ENCODE peak calls at places on chromosomes 16 and 17, in nine cellular contexts. One of them, this sample, is unnamed.

GRCh38 chr16:12260647-12261262 is 284.2 kb downstream of the SNX29 start:
- DNase-seq in HTR-8/SVneo: no peak
- DNase-seq in foreskin keratinocyte: no peak
- DNase-seq in GM13977: no peak
- DNase-seq in stimulated activated naive CD8-positive, alpha-beta T cell treated with anti-CD3 and anti-CD28 coated beads, Interleukin-15, Interleukin-2, amounts not matched to agents 100 U/mL and 50 U/mL, for 24 hours: no peak
- DNase-seq in tibial artery: no peak
- DNase-seq in endothelial cell: peak
- DNase-seq in fibroblast of the conjunctiva: no peak
- DNase-seq in body of pancreas: no peak
- DNase-seq in this sample: peak

GRCh38 chr17:27256225-27257030 is 37.5 kb upstream of the WSB1 start:
- DNase-seq in HTR-8/SVneo: no peak
- DNase-seq in foreskin keratinocyte: no peak
- DNase-seq in body of pancreas: no peak
- DNase-seq in stimulated activated naive CD8-positive, alpha-beta T cell treated with anti-CD3 and anti-CD28 coated beads, Interleukin-15, Interleukin-2, amounts not matched to agents 100 U/mL and 50 U/mL, for 24 hours: no peak
- DNase-seq in tibial artery: no peak
- DNase-seq in fibroblast of the conjunctiva: peak
- DNase-seq in endothelial cell: no peak
- DNase-seq in GM13977: no peak
- DNase-seq in this sample: no peak

GRCh38 chr17:14923981-14924380 is 341.1 kb downstream of the PMP22 start:
- DNase-seq in body of pancreas: no peak
- DNase-seq in fibroblast of the conjunctiva: peak
- DNase-seq in HTR-8/SVneo: no peak
- DNase-seq in stimulated activated naive CD8-positive, alpha-beta T cell treated with anti-CD3 and anti-CD28 coated beads, Interleukin-15, Interleukin-2, amounts not matched to agents 100 U/mL and 50 U/mL, for 24 hours: no peak
- DNase-seq in GM13977: no peak
- DNase-seq in endothelial cell: no peak
- DNase-seq in foreskin keratinocyte: no peak
- DNase-seq in tibial artery: no peak
- DNase-seq in this sample: no peak

GRCh38 chr16:86252596-86252995 is 257.7 kb upstream of the FOXF1 start:
- DNase-seq in foreskin keratinocyte: no peak
- DNase-seq in endothelial cell: peak
- DNase-seq in stimulated activated naive CD8-positive, alpha-beta T cell treated with anti-CD3 and anti-CD28 coated beads, Interleukin-15, Interleukin-2, amounts not matched to agents 100 U/mL and 50 U/mL, for 24 hours: peak
- DNase-seq in HTR-8/SVneo: no peak
- DNase-seq in body of pancreas: no peak
- DNase-seq in fibroblast of the conjunctiva: peak
- DNase-seq in GM13977: no peak
- DNase-seq in tibial artery: no peak
- DNase-seq in this sample: no peak

GRCh38 chr17:79944251-79944812 is 91.3 kb downstream of the TBC1D16 start:
- DNase-seq in tibial artery: peak
- DNase-seq in stimulated activated naive CD8-positive, alpha-beta T cell treated with anti-CD3 and anti-CD28 coated beads, Interleukin-15, Interleukin-2, amounts not matched to agents 100 U/mL and 50 U/mL, for 24 hours: no peak
- DNase-seq in HTR-8/SVneo: no peak
- DNase-seq in endothelial cell: no peak
- DNase-seq in GM13977: no peak
- DNase-seq in body of pancreas: peak
- DNase-seq in foreskin keratinocyte: no peak
- DNase-seq in fibroblast of the conjunctiva: no peak
- DNase-seq in this sample: no peak

GRCh38 chr16:24988137-24988535 is 27.0 kb downstream of the ARHGAP17 start:
- DNase-seq in stimulated activated naive CD8-positive, alpha-beta T cell treated with anti-CD3 and anti-CD28 coated beads, Interleukin-15, Interleukin-2, amounts not matched to agents 100 U/mL and 50 U/mL, for 24 hours: no peak
- DNase-seq in body of pancreas: no peak
- DNase-seq in endothelial cell: no peak
- DNase-seq in fibroblast of the conjunctiva: no peak
- DNase-seq in GM13977: no peak
- DNase-seq in tibial artery: no peak
- DNase-seq in HTR-8/SVneo: no peak
- DNase-seq in foreskin keratinocyte: no peak
- DNase-seq in this sample: no peak

GRCh38 chr16:30022887-30023286 is at the start of gene C16orf92:
- DNase-seq in GM13977: no peak
- DNase-seq in HTR-8/SVneo: no peak
- DNase-seq in body of pancreas: no peak
- DNase-seq in foreskin keratinocyte: no peak
- DNase-seq in stimulated activated naive CD8-positive, alpha-beta T cell treated with anti-CD3 and anti-CD28 coated beads, Interleukin-15, Interleukin-2, amounts not matched to agents 100 U/mL and 50 U/mL, for 24 hours: no peak
- DNase-seq in fibroblast of the conjunctiva: no peak
- DNase-seq in tibial artery: no peak
- DNase-seq in endothelial cell: no peak
- DNase-seq in this sample: no peak

GRCh38 chr17:45790296-45790922 is 6.3 kb downstream of the CRHR1 start:
- DNase-seq in foreskin keratinocyte: no peak
- DNase-seq in stimulated activated naive CD8-positive, alpha-beta T cell treated with anti-CD3 and anti-CD28 coated beads, Interleukin-15, Interleukin-2, amounts not matched to agents 100 U/mL and 50 U/mL, for 24 hours: no peak
- DNase-seq in endothelial cell: no peak
- DNase-seq in GM13977: no peak
- DNase-seq in HTR-8/SVneo: no peak
- DNase-seq in tibial artery: no peak
- DNase-seq in body of pancreas: peak
- DNase-seq in fibroblast of the conjunctiva: no peak
- DNase-seq in this sample: no peak

GRCh38 chr17:40111221-40112128 is 10.3 kb upstream of the MSL1 start:
- DNase-seq in HTR-8/SVneo: peak
- DNase-seq in stimulated activated naive CD8-positive, alpha-beta T cell treated with anti-CD3 and anti-CD28 coated beads, Interleukin-15, Interleukin-2, amounts not matched to agents 100 U/mL and 50 U/mL, for 24 hours: peak
- DNase-seq in fibroblast of the conjunctiva: peak
- DNase-seq in tibial artery: peak
- DNase-seq in foreskin keratinocyte: peak
- DNase-seq in body of pancreas: peak
- DNase-seq in endothelial cell: peak
- DNase-seq in GM13977: peak
- DNase-seq in this sample: peak

GRCh38 chr17:78170692-78171590 is 2.6 kb downstream of the SYNGR2 start:
- DNase-seq in GM13977: no peak
- DNase-seq in stimulated activated naive CD8-positive, alpha-beta T cell treated with anti-CD3 and anti-CD28 coated beads, Interleukin-15, Interleukin-2, amounts not matched to agents 100 U/mL and 50 U/mL, for 24 hours: peak
- DNase-seq in HTR-8/SVneo: no peak
- DNase-seq in foreskin keratinocyte: no peak
- DNase-seq in endothelial cell: no peak
- DNase-seq in tibial artery: no peak
- DNase-seq in body of pancreas: no peak
- DNase-seq in fibroblast of the conjunctiva: no peak
- DNase-seq in this sample: no peak

GRCh38 chr17:8922451-8922850 is 43.1 kb downstream of the PIK3R5 start:
- DNase-seq in HTR-8/SVneo: peak
- DNase-seq in endothelial cell: no peak
- DNase-seq in foreskin keratinocyte: peak
- DNase-seq in body of pancreas: no peak
- DNase-seq in stimulated activated naive CD8-positive, alpha-beta T cell treated with anti-CD3 and anti-CD28 coated beads, Interleukin-15, Interleukin-2, amounts not matched to agents 100 U/mL and 50 U/mL, for 24 hours: no peak
- DNase-seq in tibial artery: no peak
- DNase-seq in fibroblast of the conjunctiva: peak
- DNase-seq in GM13977: no peak
- DNase-seq in this sample: no peak

GRCh38 chr17:68613739-68614298 is 12.7 kb upstream of the FAM20A start:
- DNase-seq in GM13977: peak
- DNase-seq in foreskin keratinocyte: peak
- DNase-seq in HTR-8/SVneo: peak
- DNase-seq in stimulated activated naive CD8-positive, alpha-beta T cell treated with anti-CD3 and anti-CD28 coated beads, Interleukin-15, Interleukin-2, amounts not matched to agents 100 U/mL and 50 U/mL, for 24 hours: peak
- DNase-seq in fibroblast of the conjunctiva: peak
- DNase-seq in endothelial cell: peak
- DNase-seq in tibial artery: peak
- DNase-seq in body of pancreas: no peak
- DNase-seq in this sample: peak

GRCh38 chr17:65123757-65124675 is 13.2 kb upstream of the RGS9 start:
- DNase-seq in stimulated activated naive CD8-positive, alpha-beta T cell treated with anti-CD3 and anti-CD28 coated beads, Interleukin-15, Interleukin-2, amounts not matched to agents 100 U/mL and 50 U/mL, for 24 hours: no peak
- DNase-seq in body of pancreas: no peak
- DNase-seq in HTR-8/SVneo: no peak
- DNase-seq in fibroblast of the conjunctiva: peak
- DNase-seq in foreskin keratinocyte: no peak
- DNase-seq in endothelial cell: no peak
- DNase-seq in GM13977: no peak
- DNase-seq in tibial artery: no peak
- DNase-seq in this sample: no peak

GRCh38 chr16:67428146-67428731 is 2.7 kb upstream of the HSD11B2 start:
- DNase-seq in tibial artery: peak
- DNase-seq in GM13977: peak
- DNase-seq in fibroblast of the conjunctiva: no peak
- DNase-seq in body of pancreas: peak
- DNase-seq in stimulated activated naive CD8-positive, alpha-beta T cell treated with anti-CD3 and anti-CD28 coated beads, Interleukin-15, Interleukin-2, amounts not matched to agents 100 U/mL and 50 U/mL, for 24 hours: peak
- DNase-seq in endothelial cell: peak
- DNase-seq in foreskin keratinocyte: peak
- DNase-seq in HTR-8/SVneo: peak
- DNase-seq in this sample: no peak

GRCh38 chr17:78269893-78270490 is 38.6 kb downstream of the TMEM235 start:
- DNase-seq in stimulated activated naive CD8-positive, alpha-beta T cell treated with anti-CD3 and anti-CD28 coated beads, Interleukin-15, Interleukin-2, amounts not matched to agents 100 U/mL and 50 U/mL, for 24 hours: no peak
- DNase-seq in HTR-8/SVneo: no peak
- DNase-seq in body of pancreas: no peak
- DNase-seq in GM13977: no peak
- DNase-seq in fibroblast of the conjunctiva: no peak
- DNase-seq in foreskin keratinocyte: no peak
- DNase-seq in endothelial cell: no peak
- DNase-seq in tibial artery: no peak
- DNase-seq in this sample: no peak

GRCh38 chr16:87580855-87581261 is 21.4 kb upstream of the JPH3 start:
- DNase-seq in fibroblast of the conjunctiva: peak
- DNase-seq in HTR-8/SVneo: peak
- DNase-seq in body of pancreas: no peak
- DNase-seq in GM13977: no peak
- DNase-seq in tibial artery: no peak
- DNase-seq in foreskin keratinocyte: no peak
- DNase-seq in endothelial cell: no peak
- DNase-seq in stimulated activated naive CD8-positive, alpha-beta T cell treated with anti-CD3 and anti-CD28 coated beads, Interleukin-15, Interleukin-2, amounts not matched to agents 100 U/mL and 50 U/mL, for 24 hours: peak
- DNase-seq in this sample: no peak

GRCh38 chr16:46961373-46962353 is 11.8 kb downstream of the DNAJA2 start:
- DNase-seq in stimulated activated naive CD8-positive, alpha-beta T cell treated with anti-CD3 and anti-CD28 coated beads, Interleukin-15, Interleukin-2, amounts not matched to agents 100 U/mL and 50 U/mL, for 24 hours: peak
- DNase-seq in body of pancreas: no peak
- DNase-seq in tibial artery: no peak
- DNase-seq in fibroblast of the conjunctiva: no peak
- DNase-seq in foreskin keratinocyte: no peak
- DNase-seq in endothelial cell: no peak
- DNase-seq in GM13977: no peak
- DNase-seq in HTR-8/SVneo: no peak
- DNase-seq in this sample: no peak

GRCh38 chr16:9521749-9522370 is 430.4 kb downstream of the HAPSTR1 start:
- DNase-seq in stimulated activated naive CD8-positive, alpha-beta T cell treated with anti-CD3 and anti-CD28 coated beads, Interleukin-15, Interleukin-2, amounts not matched to agents 100 U/mL and 50 U/mL, for 24 hours: no peak
- DNase-seq in body of pancreas: no peak
- DNase-seq in HTR-8/SVneo: no peak
- DNase-seq in endothelial cell: no peak
- DNase-seq in fibroblast of the conjunctiva: no peak
- DNase-seq in tibial artery: no peak
- DNase-seq in foreskin keratinocyte: no peak
- DNase-seq in GM13977: no peak
- DNase-seq in this sample: no peak

GRCh38 chr17:9537177-9537776 is 38.3 kb downstream of the STX8 start:
- DNase-seq in fibroblast of the conjunctiva: no peak
- DNase-seq in endothelial cell: no peak
- DNase-seq in stimulated activated naive CD8-positive, alpha-beta T cell treated with anti-CD3 and anti-CD28 coated beads, Interleukin-15, Interleukin-2, amounts not matched to agents 100 U/mL and 50 U/mL, for 24 hours: no peak
- DNase-seq in body of pancreas: no peak
- DNase-seq in tibial artery: no peak
- DNase-seq in foreskin keratinocyte: no peak
- DNase-seq in HTR-8/SVneo: no peak
- DNase-seq in GM13977: no peak
- DNase-seq in this sample: no peak

GRCh38 chr17:1629647-1630310 is 1.1 kb upstream of the SLC43A2 start:
- DNase-seq in tibial artery: peak
- DNase-seq in GM13977: peak
- DNase-seq in fibroblast of the conjunctiva: peak
- DNase-seq in body of pancreas: peak
- DNase-seq in foreskin keratinocyte: peak
- DNase-seq in endothelial cell: peak
- DNase-seq in HTR-8/SVneo: peak
- DNase-seq in stimulated activated naive CD8-positive, alpha-beta T cell treated with anti-CD3 and anti-CD28 coated beads, Interleukin-15, Interleukin-2, amounts not matched to agents 100 U/mL and 50 U/mL, for 24 hours: peak
- DNase-seq in this sample: no peak

GRCh38 chr16:26688105-26688504 is 378.6 kb upstream of the C16orf82 start:
- DNase-seq in tibial artery: no peak
- DNase-seq in GM13977: no peak
- DNase-seq in body of pancreas: no peak
- DNase-seq in fibroblast of the conjunctiva: no peak
- DNase-seq in stimulated activated naive CD8-positive, alpha-beta T cell treated with anti-CD3 and anti-CD28 coated beads, Interleukin-15, Interleukin-2, amounts not matched to agents 100 U/mL and 50 U/mL, for 24 hours: no peak
- DNase-seq in HTR-8/SVneo: no peak
- DNase-seq in foreskin keratinocyte: no peak
- DNase-seq in endothelial cell: no peak
- DNase-seq in this sample: no peak

GRCh38 chr17:43042025-43042424 is 17.0 kb downstream of the RND2 start:
- DNase-seq in endothelial cell: no peak
- DNase-seq in tibial artery: no peak
- DNase-seq in fibroblast of the conjunctiva: no peak
- DNase-seq in foreskin keratinocyte: no peak
- DNase-seq in body of pancreas: no peak
- DNase-seq in stimulated activated naive CD8-positive, alpha-beta T cell treated with anti-CD3 and anti-CD28 coated beads, Interleukin-15, Interleukin-2, amounts not matched to agents 100 U/mL and 50 U/mL, for 24 hours: no peak
- DNase-seq in HTR-8/SVneo: no peak
- DNase-seq in GM13977: no peak
- DNase-seq in this sample: no peak

GRCh38 chr17:4394208-4395110 is 28.0 kb upstream of the UBE2G1 start:
- DNase-seq in HTR-8/SVneo: no peak
- DNase-seq in stimulated activated naive CD8-positive, alpha-beta T cell treated with anti-CD3 and anti-CD28 coated beads, Interleukin-15, Interleukin-2, amounts not matched to agents 100 U/mL and 50 U/mL, for 24 hours: no peak
- DNase-seq in GM13977: no peak
- DNase-seq in tibial artery: no peak
- DNase-seq in fibroblast of the conjunctiva: no peak
- DNase-seq in foreskin keratinocyte: peak
- DNase-seq in body of pancreas: no peak
- DNase-seq in endothelial cell: no peak
- DNase-seq in this sample: no peak